ENCODE peak calls at places on chromosomes 1 and 21, in five cellular contexts. F is K562, S is MM.1S, L is GM23248, U is IMR-90. Y is an unnamed sample.

GRCh38 chr1:62407398-62408009 is 29.3 kb upstream of the USP1 start:
- DNase-seq in S (peak), L (peak), U (peak), F (peak), Y (peak)

GRCh38 chr1:99685516-99686180 is 39.7 kb downstream of the PALMD start:
- DNase-seq in S (peak), F (peak), L (peak), U (peak), Y (peak)

GRCh38 chr1:208681878-208682663 is 437.9 kb upstream of the PLXNA2 start:
- DNase-seq in U (no peak), S (no peak), L (no peak), F (no peak), Y (no peak)

GRCh38 chr1:103900005-103900404 is 150.3 kb downstream of the AMY1C start:
- DNase-seq in U (no peak), F (no peak), S (no peak), L (no peak), Y (no peak)

GRCh38 chr1:220818421-220819173 is 31.9 kb downstream of the MTARC1 start:
- DNase-seq in L (peak), U (peak), S (no peak), F (no peak), Y (no peak)

GRCh38 chr21:26877015-26877414 is 31.8 kb upstream of the ADAMTS1 start:
- DNase-seq in L (no peak), U (no peak), S (no peak), F (no peak), Y (no peak)

GRCh38 chr1:220151454-220151853 is 57.5 kb downstream of the IARS2 start:
- DNase-seq in S (no peak), L (peak), F (no peak), U (peak), Y (no peak)

GRCh38 chr21:27077501-27077900 is 110.6 kb upstream of the ADAMTS5 start:
- DNase-seq in L (peak), U (peak), F (no peak), S (no peak), Y (no peak)

GRCh38 chr1:7299329-7299799 is 471.7 kb upstream of the VAMP3 start:
- DNase-seq in F (no peak), S (no peak), U (peak), L (peak), Y (peak)

GRCh38 chr1:66930823-66931174 is 6.0 kb downstream of the MIER1 start:
- DNase-seq in S (peak), L (no peak), U (no peak), F (no peak), Y (no peak)

GRCh38 chr1:181061891-181062777 is 26.4 kb upstream of the IER5 start:
- DNase-seq in S (peak), U (no peak), F (no peak), L (peak), Y (no peak)

GRCh38 chr1:168939131-168939946 is 167.2 kb upstream of the ATP1B1 start:
- DNase-seq in L (no peak), U (no peak), F (no peak), S (no peak), Y (no peak)

GRCh38 chr1:207838156-207839082 is 72.5 kb downstream of the CD34 start:
- DNase-seq in L (peak), U (no peak), F (peak), S (no peak), Y (no peak)

GRCh38 chr1:28928306-28928987 is 14.1 kb downstream of the EPB41 start:
- DNase-seq in F (peak), L (no peak), S (no peak), U (no peak), Y (no peak)

GRCh38 chr21:43604505-43605204 is 54.6 kb downstream of the HSF2BP start:
- DNase-seq in F (no peak), S (no peak), L (no peak), U (no peak), Y (no peak)

GRCh38 chr1:110293601-110294104 is 45.5 kb upstream of the RBM15 start:
- DNase-seq in U (no peak), S (no peak), F (no peak), L (no peak), Y (no peak)

GRCh38 chr1:180258290-180258689 is 28.2 kb downstream of the LHX4 start:
- DNase-seq in F (no peak), S (no peak), U (no peak), L (no peak), Y (no peak)

GRCh38 chr1:27650527-27651175 is 15.7 kb upstream of the FGR start:
- DNase-seq in L (peak), F (no peak), S (no peak), U (peak), Y (peak)

GRCh38 chr21:36773111-36773510 is 74.2 kb downstream of the SIM2 start:
- DNase-seq in U (peak), L (peak), S (no peak), F (no peak), Y (peak)

GRCh38 chr1:58848818-58849411 is 65.1 kb upstream of the JUN start:
- DNase-seq in L (peak), F (peak), U (peak), S (no peak), Y (peak)

GRCh38 chr1:48109390-48110009 is 112.3 kb upstream of the TRABD2B start:
- DNase-seq in L (peak), S (peak), U (peak), F (no peak), Y (peak)

GRCh38 chr1:75991497-75992114 is 59.4 kb upstream of the ASB17 start:
- DNase-seq in F (peak), S (peak), L (peak), U (peak), Y (peak)

GRCh38 chr1:6672558-6672957 is 29.1 kb downstream of the DNAJC11 start:
- DNase-seq in F (no peak), U (no peak), L (no peak), S (no peak), Y (no peak)

GRCh38 chr1:100234432-100234831 is 15.2 kb downstream of the DBT start:
- DNase-seq in L (peak), U (no peak), F (no peak), S (no peak), Y (peak)

GRCh38 chr21:20004353-20004752 is 993.9 kb upstream of the NCAM2 start:
- DNase-seq in L (no peak), S (no peak), U (no peak), F (no peak), Y (no peak)

GRCh38 chr1:150516050-150516591 is 569 bp downstream of the FALEC start:
- DNase-seq in S (peak), F (peak), U (no peak), L (peak), Y (no peak)

GRCh38 chr1:147665521-147665920 is 4.8 kb downstream of the ACP6 start:
- DNase-seq in F (no peak), U (no peak), S (no peak), L (peak), Y (no peak)

GRCh38 chr21:45989355-45990048 is 7.9 kb downstream of the COL6A1 start:
- DNase-seq in S (no peak), F (no peak), L (no peak), U (no peak), Y (no peak)

GRCh38 chr21:45992311-45993209 is 11.0 kb downstream of the COL6A1 start:
- DNase-seq in U (no peak), S (no peak), L (peak), F (no peak), Y (no peak)

GRCh38 chr21:45990049-45990711 is 8.6 kb downstream of the COL6A1 start:
- DNase-seq in L (no peak), S (no peak), U (no peak), F (no peak), Y (no peak)

GRCh38 chr21:45991606-45992301 is 10.2 kb downstream of the COL6A1 start:
- DNase-seq in F (no peak), S (no peak), L (peak), U (no peak), Y (no peak)

GRCh38 chr21:45990741-45991605 is 9.4 kb downstream of the COL6A1 start:
- DNase-seq in F (no peak), U (no peak), L (no peak), S (no peak), Y (no peak)
- H3K9ac ChIP-seq in F (no peak), U (no peak), L (no peak), S (no peak), Y (no peak)

DNA sequence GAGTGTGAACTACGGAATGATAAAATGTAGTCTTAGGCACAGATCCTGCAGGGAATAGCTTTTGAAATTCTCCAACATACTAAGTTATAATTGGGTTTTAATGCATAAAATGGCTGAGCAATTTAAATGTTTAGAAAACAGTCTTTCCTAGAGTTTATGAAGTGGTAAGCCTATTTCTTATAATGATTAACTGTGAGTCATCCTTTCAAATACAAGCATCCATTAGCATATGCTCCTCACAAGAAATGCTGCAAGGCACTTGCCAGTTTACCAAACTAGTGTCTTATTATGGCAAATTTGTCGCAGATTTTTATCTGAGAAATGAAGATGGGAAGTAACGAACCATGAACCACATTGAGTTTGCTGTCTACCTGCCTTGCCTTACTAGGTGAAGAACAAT is 101.3 kb upstream of the ESRRG start:
- DNase-seq in F (no peak), U (peak), S (no peak), L (no peak), Y (no peak)
- H3K4me2 ChIP-seq in F (no peak), U (no peak), S (no peak), L (no peak), Y (no peak)

GRCh38 chr1:231334952-231335351 is 2.7 kb downstream of the EXOC8 start:
- DNase-seq in S (no peak), U (no peak), F (no peak), L (no peak), Y (no peak)
- H3K9ac ChIP-seq in S (no peak), U (no peak), F (no peak), L (peak), Y (no peak)

GRCh38 chr1:115476616-115477015 is 138.6 kb upstream of the NGF start:
- DNase-seq in L (peak), U (no peak), F (no peak), S (no peak), Y (no peak)

GRCh38 chr1:115475901-115476300 is 137.9 kb upstream of the NGF start:
- DNase-seq in U (no peak), S (no peak), F (no peak), L (no peak), Y (no peak)

GRCh38 chr1:115477071-115477470 is 139.0 kb upstream of the NGF start:
- DNase-seq in S (no peak), L (no peak), F (no peak), U (no peak), Y (no peak)

GRCh38 chr1:115474166-115474565 is 136.1 kb upstream of the NGF start:
- DNase-seq in U (no peak), L (no peak), S (no peak), F (no peak), Y (peak)

DNA sequence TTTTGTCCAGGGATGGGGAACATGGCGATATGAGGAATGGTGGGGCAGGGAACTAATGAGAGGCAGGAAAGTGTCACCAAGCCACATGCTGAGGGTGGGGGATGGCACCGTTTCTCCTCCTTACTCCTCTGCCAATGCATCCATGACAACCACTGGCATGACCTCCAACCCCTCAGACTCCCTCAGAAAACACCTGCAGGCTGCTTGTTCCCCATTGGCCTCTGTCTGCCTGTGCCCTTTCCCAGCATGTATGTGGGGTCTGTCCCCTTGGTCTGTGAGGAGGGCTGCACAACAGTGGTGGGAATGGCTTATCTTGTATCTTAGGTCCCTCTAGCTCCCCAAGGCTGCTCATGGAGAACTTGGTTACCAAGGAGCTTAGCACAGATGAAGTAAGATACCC is 137.2 kb upstream of the NGF start:
- DNase-seq in S (no peak), L (no peak), U (no peak), F (no peak), Y (no peak)
- H3K4me2 ChIP-seq in S (no peak), L (no peak), U (no peak), F (no peak), Y (no peak)

GRCh38 chr1:212247179-212247721 is 38.0 kb upstream of the PPP2R5A start:
- DNase-seq in U (peak), F (peak), L (peak), S (no peak), Y (no peak)
- H3K9ac ChIP-seq in U (no peak), F (peak), L (no peak), S (no peak), Y (no peak)

GRCh38 chr1:63891211-63891610 is 117.4 kb downstream of the ROR1 start:
- DNase-seq in F (no peak), L (no peak), U (no peak), S (no peak), Y (no peak)
- H3K4me2 ChIP-seq in F (no peak), L (no peak), U (no peak), S (no peak), Y (no peak)

GRCh38 chr1:19662313-19662712 is 2.4 kb upstream of the HTR6 start:
- DNase-seq in F (no peak), L (no peak), S (no peak), U (no peak), Y (no peak)
- H3K9ac ChIP-seq in F (no peak), L (no peak), S (no peak), U (no peak), Y (no peak)

GRCh38 chr1:107390076-107390420 is 249.2 kb downstream of the NTNG1 start:
- DNase-seq in L (peak), U (no peak), F (no peak), S (no peak), Y (no peak)

GRCh38 chr1:107394301-107394700 is 253.5 kb downstream of the NTNG1 start:
- DNase-seq in F (no peak), L (no peak), S (no peak), U (no peak), Y (no peak)

DNA sequence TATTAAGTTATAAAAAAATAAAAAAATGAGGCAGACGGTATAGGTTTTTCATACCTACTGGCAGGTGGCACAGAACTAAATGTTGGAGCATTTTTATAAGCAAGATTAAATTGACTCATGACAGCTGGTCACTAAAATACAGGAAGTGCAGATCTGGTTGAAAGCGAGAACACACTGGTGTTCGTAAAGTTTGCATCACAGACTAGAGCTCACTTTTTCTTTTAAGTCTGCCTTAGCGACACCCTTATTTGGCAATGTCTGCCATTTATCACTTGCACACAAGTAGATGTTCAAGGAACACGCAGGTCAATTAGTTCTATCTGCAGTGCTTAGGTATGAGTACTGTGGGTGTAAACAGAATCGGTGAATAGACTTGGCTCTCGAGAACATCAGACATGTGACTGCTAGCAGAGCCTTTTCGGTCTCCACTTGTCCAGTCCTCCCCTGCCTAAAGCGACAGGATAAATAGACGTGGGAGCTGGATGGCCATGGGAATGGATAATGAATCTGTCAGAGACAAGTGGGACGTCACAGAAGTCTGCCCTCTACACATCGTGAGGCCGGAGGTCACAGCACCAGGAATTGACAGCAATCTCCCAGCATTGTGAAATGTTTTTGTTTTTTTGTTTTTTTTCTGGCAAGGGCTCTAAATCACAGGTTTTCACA is 248.7 kb downstream of the NTNG1 start:
- DNase-seq in S (peak), F (no peak), U (no peak), L (peak), Y (no peak)
- H3K4me2 ChIP-seq in S (peak), F (no peak), U (no peak), L (peak), Y (no peak)

DNA sequence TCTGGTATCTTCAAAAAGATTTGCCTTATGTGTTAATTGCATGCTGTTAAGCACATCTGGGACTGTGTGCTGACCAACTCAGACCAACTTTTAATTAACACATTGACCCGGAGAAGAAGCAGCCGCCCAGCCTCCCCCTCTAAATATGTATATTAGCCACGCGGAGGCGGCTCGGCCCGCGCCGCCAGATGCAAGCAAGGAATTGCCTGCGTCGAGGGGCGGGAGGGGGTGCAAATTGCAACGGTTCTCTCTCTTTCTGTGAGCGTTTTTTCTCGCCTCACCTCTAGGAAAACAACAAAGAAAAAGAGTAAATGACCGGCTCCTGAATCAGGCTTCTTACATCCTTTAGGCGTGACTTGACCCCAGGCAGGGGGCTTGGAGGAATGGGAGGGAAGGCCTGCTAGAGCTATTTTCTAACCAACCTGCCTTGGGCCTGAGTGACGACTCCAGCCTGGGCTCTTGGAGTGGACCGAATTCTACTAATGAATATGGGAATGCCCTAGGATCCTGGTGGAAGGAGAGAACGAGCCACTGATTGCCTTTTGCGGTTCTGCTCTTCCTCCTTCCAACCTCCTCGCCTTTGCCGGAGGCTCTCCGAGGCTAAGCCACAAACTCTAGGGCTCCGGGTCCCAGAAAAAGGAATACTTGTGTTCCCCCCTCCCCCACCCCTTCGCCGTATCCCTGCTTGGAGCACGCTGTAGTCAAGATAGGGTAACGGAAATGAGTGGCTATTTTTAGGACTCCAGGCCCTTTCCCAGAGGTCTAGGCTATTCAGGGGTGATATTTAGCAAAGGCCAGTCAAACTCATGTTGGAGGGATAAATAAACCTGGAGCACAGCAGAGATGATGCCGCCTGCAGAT is 417.0 kb upstream of the ESRRG start:
- DNase-seq in S (no peak), L (no peak), U (no peak), F (no peak), Y (no peak)
- H3K9ac ChIP-seq in S (no peak), L (no peak), U (no peak), F (no peak), Y (no peak)

Y was measured in mammary epithelial cell.